ENCODE peak calls at places on chromosomes 2 and 18, in six cellular contexts. One of them, this sample, is unnamed.

GRCh38 chr2:207315131-207315530 is 149.4 kb upstream of the KLF7 start:
- DNase-seq in NCI-H2081 treated with DMSO at 0.1 percent for 48 hours: no peak
- DNase-seq in GM03348: no peak
- DNase-seq in hypothalamus: no peak
- DNase-seq in LoVo: no peak
- DNase-seq in NCI-H1105 treated with DMSO at 0.1 percent for 48 hours: no peak
- DNase-seq in this sample: no peak

GRCh38 chr2:62147610-62148301 is 48.2 kb upstream of the B3GNT2 start:
- DNase-seq in hypothalamus: no peak
- DNase-seq in NCI-H2081 treated with DMSO at 0.1 percent for 48 hours: no peak
- DNase-seq in LoVo: no peak
- DNase-seq in NCI-H1105 treated with DMSO at 0.1 percent for 48 hours: no peak
- DNase-seq in GM03348: peak; percentile 51
- DNase-seq in this sample: no peak

GRCh38 chr2:76870581-76870980 is 651.6 kb downstream of the LRRTM4 start:
- DNase-seq in LoVo: no peak
- DNase-seq in hypothalamus: no peak
- DNase-seq in NCI-H1105 treated with DMSO at 0.1 percent for 48 hours: no peak
- DNase-seq in NCI-H2081 treated with DMSO at 0.1 percent for 48 hours: no peak
- DNase-seq in GM03348: no peak
- DNase-seq in this sample: no peak

GRCh38 chr2:112483047-112483473 is 1.1 kb downstream of the TTL start:
- DNase-seq in hypothalamus: no peak
- DNase-seq in GM03348: peak; percentile 48
- DNase-seq in NCI-H2081 treated with DMSO at 0.1 percent for 48 hours: no peak
- DNase-seq in LoVo: peak; percentile 42
- DNase-seq in NCI-H1105 treated with DMSO at 0.1 percent for 48 hours: peak; percentile 41
- DNase-seq in this sample: peak; percentile 26

GRCh38 chr2:88810017-88810416 is 118.5 kb downstream of the RPIA start:
- DNase-seq in NCI-H2081 treated with DMSO at 0.1 percent for 48 hours: no peak
- DNase-seq in hypothalamus: no peak
- DNase-seq in GM03348: no peak
- DNase-seq in LoVo: no peak
- DNase-seq in NCI-H1105 treated with DMSO at 0.1 percent for 48 hours: no peak
- DNase-seq in this sample: no peak

GRCh38 chr2:128360711-128361110 is 42.0 kb upstream of the HS6ST1 start:
- DNase-seq in LoVo: no peak
- DNase-seq in NCI-H1105 treated with DMSO at 0.1 percent for 48 hours: no peak
- DNase-seq in GM03348: no peak
- DNase-seq in hypothalamus: no peak
- DNase-seq in NCI-H2081 treated with DMSO at 0.1 percent for 48 hours: no peak
- DNase-seq in this sample: no peak

GRCh38 chr2:63654959-63655358 is 66.2 kb downstream of the MDH1 start:
- DNase-seq in NCI-H1105 treated with DMSO at 0.1 percent for 48 hours: no peak
- DNase-seq in GM03348: peak; percentile 27
- DNase-seq in hypothalamus: no peak
- DNase-seq in NCI-H2081 treated with DMSO at 0.1 percent for 48 hours: no peak
- DNase-seq in LoVo: no peak
- DNase-seq in this sample: no peak

GRCh38 chr2:203341741-203342310 is 13.6 kb downstream of the ABI2 start:
- DNase-seq in hypothalamus: no peak
- DNase-seq in LoVo: no peak
- DNase-seq in GM03348: peak; percentile 21
- DNase-seq in NCI-H1105 treated with DMSO at 0.1 percent for 48 hours: no peak
- DNase-seq in NCI-H2081 treated with DMSO at 0.1 percent for 48 hours: no peak
- DNase-seq in this sample: no peak

GRCh38 chr18:23277399-23277798 is 142.1 kb downstream of the CABLES1 start:
- DNase-seq in NCI-H1105 treated with DMSO at 0.1 percent for 48 hours: peak; percentile 33
- DNase-seq in GM03348: no peak
- DNase-seq in hypothalamus: no peak
- DNase-seq in NCI-H2081 treated with DMSO at 0.1 percent for 48 hours: no peak
- DNase-seq in LoVo: no peak
- DNase-seq in this sample: no peak

GRCh38 chr2:217445726-217446125 is 557.1 kb downstream of the TNS1 start:
- DNase-seq in GM03348: peak; percentile 32
- DNase-seq in hypothalamus: no peak
- DNase-seq in NCI-H1105 treated with DMSO at 0.1 percent for 48 hours: no peak
- DNase-seq in LoVo: no peak
- DNase-seq in NCI-H2081 treated with DMSO at 0.1 percent for 48 hours: no peak
- DNase-seq in this sample: no peak

GRCh38 chr2:24873619-24874018 is 46.4 kb downstream of the ADCY3 start:
- DNase-seq in hypothalamus: no peak
- DNase-seq in LoVo: no peak
- DNase-seq in NCI-H2081 treated with DMSO at 0.1 percent for 48 hours: no peak
- DNase-seq in NCI-H1105 treated with DMSO at 0.1 percent for 48 hours: no peak
- DNase-seq in GM03348: no peak
- DNase-seq in this sample: no peak

GRCh38 chr18:33720133-33720532 is 142.1 kb downstream of the ASXL3 start:
- DNase-seq in GM03348: no peak
- DNase-seq in LoVo: no peak
- DNase-seq in NCI-H1105 treated with DMSO at 0.1 percent for 48 hours: no peak
- DNase-seq in hypothalamus: no peak
- DNase-seq in NCI-H2081 treated with DMSO at 0.1 percent for 48 hours: no peak
- DNase-seq in this sample: no peak

GRCh38 chr2:218370410-218371063 is 11.5 kb upstream of the SLC11A1 start:
- DNase-seq in NCI-H2081 treated with DMSO at 0.1 percent for 48 hours: no peak
- DNase-seq in NCI-H1105 treated with DMSO at 0.1 percent for 48 hours: no peak
- DNase-seq in hypothalamus: peak; percentile 24
- DNase-seq in GM03348: no peak
- DNase-seq in LoVo: no peak
- DNase-seq in this sample: no peak

GRCh38 chr2:5549061-5549601 is 143.1 kb upstream of the SOX11 start:
- DNase-seq in LoVo: no peak
- DNase-seq in NCI-H2081 treated with DMSO at 0.1 percent for 48 hours: no peak
- DNase-seq in hypothalamus: no peak
- DNase-seq in GM03348: no peak
- DNase-seq in NCI-H1105 treated with DMSO at 0.1 percent for 48 hours: no peak
- DNase-seq in this sample: no peak

GRCh38 chr2:211835695-211836094 is 702.9 kb downstream of the ERBB4 start:
- DNase-seq in LoVo: no peak
- DNase-seq in NCI-H1105 treated with DMSO at 0.1 percent for 48 hours: no peak
- DNase-seq in NCI-H2081 treated with DMSO at 0.1 percent for 48 hours: no peak
- DNase-seq in hypothalamus: no peak
- DNase-seq in GM03348: no peak
- DNase-seq in this sample: no peak

GRCh38 chr2:160408205-160408561 is 85.4 kb downstream of the RBMS1 start:
- DNase-seq in GM03348: no peak
- DNase-seq in NCI-H2081 treated with DMSO at 0.1 percent for 48 hours: no peak
- DNase-seq in hypothalamus: no peak
- DNase-seq in LoVo: no peak
- DNase-seq in NCI-H1105 treated with DMSO at 0.1 percent for 48 hours: no peak
- DNase-seq in this sample: no peak

GRCh38 chr18:48767090-48767670 is 183.6 kb downstream of the SMAD7 start:
- DNase-seq in hypothalamus: no peak
- DNase-seq in LoVo: peak; percentile 23
- DNase-seq in NCI-H1105 treated with DMSO at 0.1 percent for 48 hours: no peak
- DNase-seq in GM03348: no peak
- DNase-seq in NCI-H2081 treated with DMSO at 0.1 percent for 48 hours: no peak
- DNase-seq in this sample: peak; percentile 15

GRCh38 chr2:203532957-203533695 is 2.0 kb downstream of the RAPH1 start:
- DNase-seq in hypothalamus: no peak
- DNase-seq in NCI-H1105 treated with DMSO at 0.1 percent for 48 hours: no peak
- DNase-seq in NCI-H2081 treated with DMSO at 0.1 percent for 48 hours: no peak
- DNase-seq in LoVo: no peak
- DNase-seq in GM03348: peak; percentile 61
- DNase-seq in this sample: peak; percentile 70

GRCh38 chr2:9095690-9096089 is 92.2 kb upstream of the MBOAT2 start:
- DNase-seq in LoVo: no peak
- DNase-seq in NCI-H2081 treated with DMSO at 0.1 percent for 48 hours: no peak
- DNase-seq in hypothalamus: peak; percentile 24
- DNase-seq in NCI-H1105 treated with DMSO at 0.1 percent for 48 hours: no peak
- DNase-seq in GM03348: no peak
- DNase-seq in this sample: peak; percentile 65

GRCh38 chr2:189056200-189057106 is 82.3 kb downstream of the COL3A1 start:
- DNase-seq in NCI-H2081 treated with DMSO at 0.1 percent for 48 hours: no peak
- DNase-seq in LoVo: no peak
- DNase-seq in hypothalamus: no peak
- DNase-seq in NCI-H1105 treated with DMSO at 0.1 percent for 48 hours: no peak
- DNase-seq in GM03348: no peak
- DNase-seq in this sample: no peak

GRCh38 chr2:174399171-174399570 is 3.6 kb downstream of the SCRN3 start:
- DNase-seq in LoVo: no peak
- DNase-seq in NCI-H2081 treated with DMSO at 0.1 percent for 48 hours: no peak
- DNase-seq in hypothalamus: no peak
- DNase-seq in NCI-H1105 treated with DMSO at 0.1 percent for 48 hours: no peak
- DNase-seq in GM03348: no peak
- DNase-seq in this sample: no peak

GRCh38 chr18:13273800-13274199 is 55.2 kb downstream of the LDLRAD4 start:
- DNase-seq in GM03348: no peak
- DNase-seq in LoVo: no peak
- DNase-seq in NCI-H1105 treated with DMSO at 0.1 percent for 48 hours: no peak
- DNase-seq in hypothalamus: no peak
- DNase-seq in NCI-H2081 treated with DMSO at 0.1 percent for 48 hours: no peak
- DNase-seq in this sample: no peak

GRCh38 chr2:55906993-55907392 is 16.6 kb downstream of the EFEMP1 start:
- DNase-seq in hypothalamus: no peak
- DNase-seq in NCI-H1105 treated with DMSO at 0.1 percent for 48 hours: no peak
- DNase-seq in NCI-H2081 treated with DMSO at 0.1 percent for 48 hours: no peak
- DNase-seq in GM03348: no peak
- DNase-seq in LoVo: no peak
- DNase-seq in this sample: no peak

GRCh38 chr2:12261993-12262680 is 454.6 kb upstream of the TRIB2 start:
- DNase-seq in hypothalamus: no peak
- DNase-seq in LoVo: no peak
- DNase-seq in GM03348: no peak
- DNase-seq in NCI-H1105 treated with DMSO at 0.1 percent for 48 hours: peak; percentile 10
- DNase-seq in NCI-H2081 treated with DMSO at 0.1 percent for 48 hours: no peak
- DNase-seq in this sample: no peak

GRCh38 chr2:178268435-178268834 is 74.1 kb downstream of the OSBPL6 start:
- DNase-seq in GM03348: no peak
- DNase-seq in NCI-H1105 treated with DMSO at 0.1 percent for 48 hours: no peak
- DNase-seq in LoVo: no peak
- DNase-seq in NCI-H2081 treated with DMSO at 0.1 percent for 48 hours: no peak
- DNase-seq in hypothalamus: no peak
- DNase-seq in this sample: no peak

GRCh38 chr2:219402665-219403515 is 15.2 kb upstream of the DNPEP start:
- DNase-seq in NCI-H2081 treated with DMSO at 0.1 percent for 48 hours: peak; percentile 3
- DNase-seq in LoVo: peak; percentile 76
- DNase-seq in hypothalamus: peak; percentile 4
- DNase-seq in NCI-H1105 treated with DMSO at 0.1 percent for 48 hours: peak; percentile 63
- DNase-seq in GM03348: peak; percentile 87
- DNase-seq in this sample: peak; percentile 89

GRCh38 chr2:109435866-109436634 is 177.7 kb downstream of the SEPTIN10 start:
- DNase-seq in GM03348: peak; percentile 61
- DNase-seq in LoVo: no peak
- DNase-seq in NCI-H1105 treated with DMSO at 0.1 percent for 48 hours: no peak
- DNase-seq in hypothalamus: no peak
- DNase-seq in NCI-H2081 treated with DMSO at 0.1 percent for 48 hours: no peak
- DNase-seq in this sample: no peak

GRCh38 chr2:124668161-124668560 is 643.1 kb downstream of the CNTNAP5 start:
- DNase-seq in NCI-H2081 treated with DMSO at 0.1 percent for 48 hours: no peak
- DNase-seq in NCI-H1105 treated with DMSO at 0.1 percent for 48 hours: no peak
- DNase-seq in GM03348: no peak
- DNase-seq in hypothalamus: no peak
- DNase-seq in LoVo: no peak
- DNase-seq in this sample: no peak

GRCh38 chr2:146523218-146523617 is 1321.6 kb upstream of the ACVR2A start:
- DNase-seq in LoVo: peak; percentile 4
- DNase-seq in NCI-H2081 treated with DMSO at 0.1 percent for 48 hours: no peak
- DNase-seq in hypothalamus: no peak
- DNase-seq in NCI-H1105 treated with DMSO at 0.1 percent for 48 hours: peak; percentile 48
- DNase-seq in GM03348: peak; percentile 19
- DNase-seq in this sample: no peak

GRCh38 chr2:186783254-186783653 is 65.7 kb downstream of the ZSWIM2 start:
- DNase-seq in NCI-H2081 treated with DMSO at 0.1 percent for 48 hours: no peak
- DNase-seq in LoVo: no peak
- DNase-seq in GM03348: no peak
- DNase-seq in NCI-H1105 treated with DMSO at 0.1 percent for 48 hours: no peak
- DNase-seq in hypothalamus: no peak
- DNase-seq in this sample: no peak

GRCh38 chr2:42858140-42859005 is 66.0 kb upstream of the HAAO start:
- DNase-seq in NCI-H2081 treated with DMSO at 0.1 percent for 48 hours: no peak
- DNase-seq in GM03348: no peak
- DNase-seq in hypothalamus: no peak
- DNase-seq in NCI-H1105 treated with DMSO at 0.1 percent for 48 hours: no peak
- DNase-seq in LoVo: no peak
- DNase-seq in this sample: no peak

GRCh38 chr2:26979761-26980160 is 9.3 kb downstream of the MAPRE3 start:
- DNase-seq in NCI-H2081 treated with DMSO at 0.1 percent for 48 hours: no peak
- DNase-seq in GM03348: peak; percentile 44
- DNase-seq in LoVo: no peak
- DNase-seq in hypothalamus: no peak
- DNase-seq in NCI-H1105 treated with DMSO at 0.1 percent for 48 hours: no peak
- DNase-seq in this sample: no peak

GRCh38 chr2:127853667-127854066 is 4.3 kb downstream of the POLR2D start:
- DNase-seq in NCI-H1105 treated with DMSO at 0.1 percent for 48 hours: no peak
- DNase-seq in NCI-H2081 treated with DMSO at 0.1 percent for 48 hours: no peak
- DNase-seq in hypothalamus: no peak
- DNase-seq in GM03348: no peak
- DNase-seq in LoVo: no peak
- DNase-seq in this sample: no peak

GRCh38 chr2:96325884-96326255 is 753 bp downstream of the ITPRIPL1 start:
- DNase-seq in NCI-H1105 treated with DMSO at 0.1 percent for 48 hours: no peak
- DNase-seq in hypothalamus: no peak
- DNase-seq in LoVo: no peak
- DNase-seq in GM03348: no peak
- DNase-seq in NCI-H2081 treated with DMSO at 0.1 percent for 48 hours: no peak
- DNase-seq in this sample: no peak

GRCh38 chr18:60929966-60930365 is 403.3 kb upstream of the CDH20 start:
- DNase-seq in NCI-H1105 treated with DMSO at 0.1 percent for 48 hours: no peak
- DNase-seq in LoVo: no peak
- DNase-seq in GM03348: no peak
- DNase-seq in hypothalamus: no peak
- DNase-seq in NCI-H2081 treated with DMSO at 0.1 percent for 48 hours: no peak
- DNase-seq in this sample: no peak

GRCh38 chr18:23970161-23971153 is 44.1 kb upstream of the TTC39C start:
- DNase-seq in NCI-H1105 treated with DMSO at 0.1 percent for 48 hours: no peak
- DNase-seq in GM03348: no peak
- DNase-seq in LoVo: no peak
- DNase-seq in NCI-H2081 treated with DMSO at 0.1 percent for 48 hours: no peak
- DNase-seq in hypothalamus: no peak
- DNase-seq in this sample: no peak